ENCODE peak calls at places on chromosomes 12 and 14, in six cellular contexts. A is IMR-90, T is tibial nerve, W is H1, K is breast epithelium, Z is uterus. Q is an unnamed sample. For H3K27me3, the result is how much of the 10 kb centered on the place peaks cover.

GRCh38 chr12:120119395-120119973 is 2.9 kb upstream of the RAB35 start:
- DNase-seq in Z (no peak), T (no peak), A (peak), K (no peak), W (no peak), Q (no peak)

GRCh38 chr12:107775093-107775721 is 703 bp downstream of the ASCL4 start:
- DNase-seq in A (no peak), K (no peak), Z (no peak), W (peak), T (no peak), Q (no peak)

GRCh38 chr14:32621585-32621984 is 292.5 kb downstream of the AKAP6 start:
- DNase-seq in T (no peak), W (no peak), Z (no peak), A (no peak), K (no peak), Q (no peak)

GRCh38 chr12:111298583-111299436 is 70.1 kb downstream of the PHETA1 start:
- DNase-seq in W (peak), T (no peak), A (peak), Z (no peak), K (no peak), Q (peak)

GRCh38 chr14:91392623-91393303 is 24.9 kb downstream of the CCDC88C start:
- DNase-seq in K (no peak), W (no peak), A (no peak), Z (no peak), T (no peak), Q (no peak)

GRCh38 chr12:126747530-126748149 is 1519.3 kb upstream of the TMEM132C start:
- DNase-seq in W (peak), T (no peak), A (no peak), K (no peak), Z (no peak), Q (peak)

GRCh38 chr12:78209851-78210493 is 379.3 kb downstream of the NAV3 start:
- DNase-seq in Z (peak), W (no peak), K (no peak), T (no peak), A (peak), Q (no peak)

GRCh38 chr14:26281280-26281998 is 316.4 kb downstream of the NOVA1 start:
- DNase-seq in W (no peak), T (no peak), K (no peak), A (peak), Z (no peak), Q (peak)

GRCh38 chr12:30417697-30418231 is 277.9 kb downstream of the IPO8 start:
- DNase-seq in Z (no peak), W (no peak), A (peak), T (no peak), K (no peak), Q (no peak)

GRCh38 chr14:100691395-100692025 is 35.2 kb upstream of the DLK1 start:
- DNase-seq in T (no peak), W (no peak), Z (no peak), A (no peak), K (no peak), Q (peak)

GRCh38 chr12:124906606-124907261 is 7.7 kb downstream of the UBC start:
- DNase-seq in T (peak), A (peak), W (peak), K (peak), Z (peak), Q (peak)

GRCh38 chr12:15000575-15000974 is 27.7 kb downstream of the PDE6H start:
- DNase-seq in T (no peak), K (no peak), A (no peak), Z (no peak), W (no peak), Q (no peak)

GRCh38 chr12:109542014-109542413 is 31.3 kb downstream of the MMAB start:
- DNase-seq in Z (no peak), W (no peak), A (peak), T (no peak), K (no peak), Q (no peak)
- H3K27me3 ChIP-seq in Z (under half), W (under half), A (under half), T (under half), K (under half), Q (under half)

GRCh38 chr12:55996715-55997534 is at the start of gene SUOX:
- DNase-seq in W (peak), K (peak), A (peak), Z (peak), T (peak), Q (peak)
- TF ChIP-seq POLR2A in W (peak), K (peak), A (no peak), Z (peak), T (peak), Q (peak)

DNA sequence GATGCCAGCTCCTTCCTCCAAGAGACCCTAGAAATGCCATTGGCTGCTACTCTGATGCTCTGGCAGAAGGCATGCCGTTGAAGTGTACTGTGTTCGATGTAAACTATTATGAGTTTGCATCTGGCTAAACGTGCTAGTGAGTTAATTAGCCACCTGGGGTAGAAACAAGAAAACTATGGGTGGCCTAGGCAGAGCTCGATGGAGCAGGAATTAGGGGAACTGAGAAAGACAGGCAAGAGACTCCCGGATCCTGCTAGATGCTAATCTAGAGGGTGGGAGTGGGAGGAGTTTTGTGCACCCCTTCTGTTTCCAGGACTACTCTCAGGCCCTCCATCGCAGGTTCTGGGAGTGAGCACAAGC is 32.0 kb downstream of the TMEM63C start:
- DNase-seq in Z (no peak), W (no peak), T (no peak), K (no peak), A (no peak), Q (no peak)
- H3K27me3 ChIP-seq in Z (under half), W (under half), T (under half), K (under half), A (under half), Q (under half)

GRCh38 chr12:64222011-64222765 is at the start of gene KICS2:
- DNase-seq in A (peak), Z (peak), W (peak), K (peak), T (peak), Q (peak)
- TF ChIP-seq POLR2A in A (peak), Z (peak), W (peak), K (peak), T (peak), Q (peak)

GRCh38 chr14:76101384-76101783 is 50.3 kb upstream of the GPATCH2L start:
- DNase-seq in W (no peak), T (no peak), K (no peak), Z (no peak), A (peak), Q (no peak)
- H3K27me3 ChIP-seq in W (under half), T (under half), K (under half), Z (under half), A (under half), Q (under half)

DNA sequence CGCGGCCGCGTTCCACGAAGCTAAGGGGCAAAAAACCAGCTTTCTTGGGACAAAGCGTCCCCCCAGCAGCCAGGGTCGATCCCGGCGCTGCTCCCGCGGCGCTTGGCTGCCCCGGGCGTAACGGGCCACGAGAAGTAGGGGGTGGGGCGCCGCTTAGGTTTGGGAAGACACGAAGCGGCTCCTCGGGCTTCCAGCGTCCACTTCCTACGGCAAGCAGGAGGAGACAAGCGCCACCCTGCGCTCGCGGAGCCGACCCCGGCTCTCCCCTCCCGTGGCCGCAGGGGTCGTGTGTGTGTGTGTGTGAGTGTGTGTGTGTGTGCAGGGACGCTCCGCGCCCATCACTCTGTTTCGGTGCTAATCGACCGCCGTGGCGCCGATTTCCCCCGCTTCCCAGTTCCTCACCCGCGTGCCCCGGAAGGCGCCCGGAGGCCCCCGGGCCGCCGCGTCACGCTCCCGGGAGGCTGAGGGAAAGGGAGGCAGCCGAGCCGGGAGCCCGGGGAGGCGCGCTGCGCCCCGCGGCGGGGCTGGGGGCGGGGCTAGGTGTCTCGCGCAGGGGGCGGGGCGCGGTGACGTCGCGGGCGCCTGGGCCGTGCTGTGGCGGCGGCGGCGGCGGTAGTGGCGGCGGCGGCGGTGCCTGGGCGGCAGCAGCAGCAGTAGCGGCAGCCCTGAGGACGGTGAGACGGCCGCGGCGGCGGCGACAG is at the start of gene ERC1:
- DNase-seq in T (peak), Z (peak), K (peak), A (peak), W (peak), Q (peak)
- TF ChIP-seq POLR2A in T (peak), Z (peak), K (peak), A (peak), W (no peak), Q (peak)

DNA sequence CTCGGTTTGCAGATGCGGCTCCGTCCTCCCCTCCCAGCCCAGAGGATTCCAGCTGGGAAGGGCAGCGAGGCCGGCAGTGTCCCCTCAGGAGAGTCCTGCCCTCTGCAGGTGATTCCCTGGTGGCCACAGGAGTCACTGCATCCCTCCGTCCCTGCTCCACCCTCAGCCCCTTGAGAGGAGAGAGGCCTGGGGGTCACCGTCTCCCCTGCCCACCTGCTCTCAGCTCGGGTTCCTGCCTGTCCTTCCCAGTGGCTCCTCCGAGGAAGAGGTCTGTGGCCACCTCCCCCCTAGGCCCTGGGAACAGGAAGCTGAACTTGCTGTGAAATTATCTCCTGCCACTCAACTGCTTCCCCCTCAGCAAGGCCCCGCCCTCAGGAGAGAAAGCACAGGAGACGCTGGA is 12.9 kb upstream of the GALNT9 start:
- DNase-seq in T (no peak), A (no peak), K (no peak), W (peak), Z (no peak), Q (no peak)
- H3K27me3 ChIP-seq in T (under half), A (under half), K (under half), W (under half), Z (under half), Q (under half)